ENCODE peak calls at places on chromosomes 6 and 20, in ten cellular contexts. P, E, R, F, H, L, I, U, K and W are unnamed samples.
A peak's percentile ranks its signal among the peaks of the same experiment; 100 is the strongest.

GRCh38 chr20:44010162-44010704 is 95.6 kb downstream of the TOX2 start:
- DNase-seq in P (no peak), E (no peak), R (no peak), F (no peak), H (no peak), L (no peak), I (no peak), U (peak; percentile 46), K (no peak), W (no peak)

GRCh38 chr20:45156728-45157127 is 18.0 kb upstream of the PI3 start:
- DNase-seq in P (no peak), E (no peak), R (no peak), F (no peak), H (no peak), L (no peak), I (no peak), U (no peak), K (no peak), W (no peak)

GRCh38 chr6:54327631-54328030 is 19.4 kb downstream of the TINAG start:
- DNase-seq in P (no peak), E (no peak), R (no peak), F (no peak), H (no peak), L (no peak), I (no peak), U (no peak), K (no peak), W (no peak)

GRCh38 chr6:28446818-28447511 is 3.7 kb upstream of the ZSCAN23 start:
- DNase-seq in P (no peak), E (no peak), R (peak; percentile 8), F (peak; percentile 68), H (no peak), L (no peak), I (no peak), U (peak; percentile 60), K (no peak), W (no peak)

GRCh38 chr6:170179925-170180324 is 111.0 kb downstream of the DLL1 start:
- DNase-seq in P (peak; percentile 78), E (no peak), R (no peak), F (no peak), H (no peak), L (no peak), I (no peak), U (no peak), K (no peak), W (no peak)

GRCh38 chr6:53770690-53771320 is 24.0 kb upstream of the LRRC1 start:
- DNase-seq in P (no peak), E (no peak), R (no peak), F (no peak), H (no peak), L (no peak), I (no peak), U (no peak), K (no peak), W (no peak)

GRCh38 chr20:35562541-35563110 is 20.7 kb downstream of the ERGIC3 start:
- DNase-seq in P (no peak), E (no peak), R (no peak), F (no peak), H (no peak), L (no peak), I (no peak), U (no peak), K (no peak), W (no peak)

GRCh38 chr6:129748212-129748900 is 38.4 kb upstream of the ARHGAP18 start:
- DNase-seq in P (no peak), E (no peak), R (peak; percentile 28), F (peak; percentile 58), H (no peak), L (peak; percentile 82), I (peak; percentile 50), U (no peak), K (peak; percentile 37), W (no peak)

GRCh38 chr6:134707342-134707982 is 242.4 kb downstream of the ALDH8A1 start:
- DNase-seq in P (no peak), E (no peak), R (no peak), F (peak; percentile 59), H (no peak), L (no peak), I (peak; percentile 24), U (no peak), K (peak; percentile 36), W (no peak)

GRCh38 chr6:167794386-167795157 is 32.1 kb upstream of the AFDN start:
- DNase-seq in P (peak; percentile 64), E (no peak), R (no peak), F (no peak), H (no peak), L (no peak), I (no peak), U (no peak), K (no peak), W (no peak)

GRCh38 chr6:45816674-45817297 is 198.9 kb downstream of the CLIC5 start:
- DNase-seq in P (no peak), E (no peak), R (no peak), F (no peak), H (no peak), L (no peak), I (no peak), U (no peak), K (no peak), W (no peak)

GRCh38 chr20:17543531-17543961 is 12.4 kb upstream of the BFSP1 start:
- DNase-seq in P (no peak), E (no peak), R (no peak), F (no peak), H (no peak), L (no peak), I (no peak), U (no peak), K (no peak), W (no peak)

GRCh38 chr6:31270788-31271640 is 878 bp downstream of the HLA-C start:
- DNase-seq in P (no peak), E (peak; percentile 85), R (peak; percentile 47), F (peak; percentile 68), H (no peak), L (no peak), I (peak; percentile 89), U (peak; percentile 49), K (peak; percentile 75), W (no peak)

GRCh38 chr20:50655325-50655880 is 35.9 kb downstream of the RIPOR3 start:
- DNase-seq in P (no peak), E (peak; percentile 85), R (no peak), F (no peak), H (no peak), L (no peak), I (peak; percentile 58), U (peak; percentile 64), K (no peak), W (peak; percentile 65)

DNA sequence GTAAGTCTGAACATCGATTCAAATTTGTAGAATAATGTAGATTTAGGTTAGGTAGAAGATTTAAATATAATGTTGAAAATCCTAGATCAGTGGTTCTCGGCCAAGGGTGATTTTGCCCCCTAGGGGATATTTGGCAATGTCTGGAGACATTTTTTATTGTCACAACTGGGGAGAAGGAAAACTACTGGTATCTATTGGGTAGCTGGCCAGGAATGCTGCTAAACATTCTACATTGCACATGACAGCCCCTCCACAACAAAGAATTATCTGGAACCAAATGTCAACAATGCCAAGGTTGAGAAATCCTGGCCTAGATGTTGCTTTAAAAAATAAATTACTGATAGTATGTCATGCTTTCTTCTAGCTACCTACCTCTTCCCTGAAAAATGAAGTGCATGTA is 76.1 kb downstream of the HIVEP2 start:
- DNase-seq in P (no peak), E (no peak), R (peak; percentile 40), F (no peak), H (no peak), L (no peak), I (no peak), U (no peak), K (no peak), W (no peak)
- H3K4me1 ChIP-seq in P (peaks cover 40% of the 10 kb centered on the region), E (peaks cover 28% of the 10 kb centered on the region), R (peaks cover 36% of the 10 kb centered on the region), F (peaks cover 12% of the 10 kb centered on the region), H (peaks cover 25% of the 10 kb centered on the region), L (peaks cover 30% of the 10 kb centered on the region), I (peaks cover 29% of the 10 kb centered on the region), U (no peaks in the 10 kb centered on the region), K (peaks cover 25% of the 10 kb centered on the region), W (no peaks in the 10 kb centered on the region)

GRCh38 chr6:113458368-113459010 is 398.7 kb upstream of the MARCKS start:
- DNase-seq in P (no peak), E (no peak), R (peak; percentile 54), F (no peak), H (no peak), L (no peak), I (no peak), U (no peak), K (no peak), W (no peak)

GRCh38 chr6:113464536-113464935 is 392.6 kb upstream of the MARCKS start:
- DNase-seq in P (no peak), E (no peak), R (no peak), F (no peak), H (no peak), L (no peak), I (no peak), U (no peak), K (no peak), W (no peak)

GRCh38 chr6:113457751-113458150 is 399.4 kb upstream of the MARCKS start:
- DNase-seq in P (no peak), E (no peak), R (no peak), F (no peak), H (no peak), L (no peak), I (no peak), U (no peak), K (no peak), W (no peak)

GRCh38 chr6:113464959-113465358 is 392.2 kb upstream of the MARCKS start:
- DNase-seq in P (no peak), E (no peak), R (peak; percentile 61), F (no peak), H (peak; percentile 76), L (no peak), I (no peak), U (no peak), K (no peak), W (no peak)

GRCh38 chr6:113461153-113461897 is 395.8 kb upstream of the MARCKS start:
- DNase-seq in P (no peak), E (no peak), R (peak; percentile 19), F (peak; percentile 35), H (no peak), L (no peak), I (no peak), U (no peak), K (no peak), W (no peak)
- TF ChIP-seq CTCF in P (no peak), E (no peak), R (peak; percentile 10), F (peak; percentile 49), H (peak; percentile 32), L (peak; percentile 39), I (no peak), U (peak; percentile 53), K (no peak), W (no peak)

GRCh38 chr6:99022039-99022609 is 74.4 kb upstream of the FBXL4 start:
- DNase-seq in P (no peak), E (no peak), R (no peak), F (no peak), H (no peak), L (no peak), I (no peak), U (no peak), K (no peak), W (no peak)
- TF ChIP-seq POLR2AphosphoS5 in P (no peak), E (no peak), R (no peak), F (no peak), H (no peak), L (no peak), I (no peak), U (no peak), K (no peak), W (no peak)

DNA sequence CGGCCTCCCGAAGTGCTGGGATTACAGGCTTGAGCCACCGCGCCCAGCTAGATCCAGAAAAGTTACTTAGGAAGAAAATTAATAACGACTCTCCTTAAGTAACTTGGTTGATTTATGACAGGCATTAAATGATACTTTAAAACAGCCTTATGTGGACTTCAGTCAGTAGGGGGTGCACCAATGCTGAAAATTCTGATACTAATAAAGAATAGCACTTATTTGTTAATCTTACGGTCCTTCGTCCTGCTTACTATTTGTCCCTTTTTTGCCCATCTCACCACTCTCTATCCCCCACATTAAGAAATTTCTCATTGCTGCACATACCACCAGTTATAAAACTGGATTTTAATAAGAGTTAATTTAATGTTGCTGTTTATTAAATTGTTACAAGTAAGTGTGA is 12.7 kb upstream of the PRELID3B start:
- DNase-seq in P (no peak), E (no peak), R (peak; percentile 51), F (no peak), H (no peak), L (no peak), I (no peak), U (no peak), K (no peak), W (no peak)
- H3K4me1 ChIP-seq in P (no peaks in the 10 kb centered on the region), E (no peaks in the 10 kb centered on the region), R (no peaks in the 10 kb centered on the region), F (no peaks in the 10 kb centered on the region), H (no peaks in the 10 kb centered on the region), L (no peaks in the 10 kb centered on the region), I (no peaks in the 10 kb centered on the region), U (no peaks in the 10 kb centered on the region), K (no peaks in the 10 kb centered on the region), W (no peaks in the 10 kb centered on the region)